ENCODE peak calls at places on chromosome 6, in four cellular contexts. K is K562, B is HepG2, R is GM12878. L is an unnamed sample.

GRCh38 chr6:88975369-88975768 is 12.0 kb upstream of the RNGTT start:
- DNase-seq in B (no peak), R (no peak), K (peak; percentile 30), L (no peak)

GRCh38 chr6:23179994-23180393 is 610.6 kb downstream of the HDGFL1 start:
- DNase-seq in R (no peak), B (no peak), K (no peak), L (no peak)

GRCh38 chr6:95232477-95232876 is 344.9 kb upstream of the MANEA start:
- DNase-seq in K (no peak), R (no peak), B (no peak), L (no peak)

GRCh38 chr6:115896538-115897129 is 164.1 kb downstream of the FRK start:
- DNase-seq in B (peak; percentile 14), R (no peak), K (peak; percentile 39), L (peak; percentile 56)

GRCh38 chr6:16619777-16620176 is 141.5 kb downstream of the ATXN1 start:
- DNase-seq in R (no peak), K (no peak), B (no peak), L (no peak)

GRCh38 chr6:2942916-2943563 is 28.3 kb downstream of the SERPINB6 start:
- DNase-seq in B (no peak), K (peak; percentile 44), R (no peak), L (no peak)

GRCh38 chr6:167165887-167166471 is 8.2 kb upstream of the GPR31 start:
- DNase-seq in B (no peak), R (no peak), K (no peak), L (no peak)

GRCh38 chr6:161365633-161366032 is 91.8 kb upstream of the AGPAT4 start:
- DNase-seq in B (no peak), R (no peak), K (no peak), L (no peak)

GRCh38 chr6:167306401-167306998 is 15.4 kb downstream of the UNC93A start:
- DNase-seq in B (peak; percentile 50), R (no peak), K (no peak), L (no peak)

GRCh38 chr6:38460216-38460615 is 179.5 kb downstream of the BTBD9 start:
- DNase-seq in K (no peak), B (no peak), R (no peak), L (no peak)

GRCh38 chr6:102571236-102571908 is 1177.9 kb downstream of the GRIK2 start:
- DNase-seq in R (no peak), B (no peak), K (no peak), L (no peak)

GRCh38 chr6:133833905-133834304 is 55.0 kb upstream of the TCF21 start:
- DNase-seq in R (no peak), B (no peak), K (no peak), L (no peak)

GRCh38 chr6:135358251-135358821 is 139.2 kb downstream of the AHI1 start:
- DNase-seq in R (no peak), K (peak; percentile 16), B (no peak), L (no peak)

GRCh38 chr6:120122401-120122800 is 772.8 kb upstream of the MAN1A1 start:
- DNase-seq in R (no peak), B (no peak), K (no peak), L (no peak)

GRCh38 chr6:168333039-168333438 is 13.5 kb upstream of the DACT2 start:
- DNase-seq in B (peak; percentile 44), K (peak; percentile 53), R (no peak), L (peak; percentile 78)

GRCh38 chr6:45479834-45480696 is 102.3 kb upstream of the SUPT3H start:
- DNase-seq in B (no peak), R (no peak), K (no peak), L (no peak)

GRCh38 chr6:169371344-169372144 is 117.9 kb upstream of the THBS2 start:
- DNase-seq in K (peak; percentile 9), R (no peak), B (peak; percentile 50), L (peak; percentile 30)

GRCh38 chr6:109896333-109896732 is 81.8 kb upstream of the GPR6 start:
- DNase-seq in B (no peak), K (no peak), R (no peak), L (no peak)

GRCh38 chr6:63789699-63790098 is 154.1 kb downstream of the PHF3 start:
- DNase-seq in K (no peak), R (no peak), B (no peak), L (no peak)

GRCh38 chr6:72218125-72218524 is 331.8 kb downstream of the RIMS1 start:
- DNase-seq in B (peak; percentile 17), R (no peak), K (peak; percentile 20), L (peak; percentile 66)

GRCh38 chr6:81792826-81793225 is 40.3 kb upstream of the TENT5A start:
- DNase-seq in K (no peak), B (no peak), R (no peak), L (no peak)

GRCh38 chr6:144710207-144710606 is 425.1 kb downstream of the UTRN start:
- DNase-seq in B (no peak), K (no peak), R (no peak), L (no peak)

GRCh38 chr6:10033223-10033829 is 381.5 kb downstream of the TFAP2A start:
- DNase-seq in R (no peak), B (peak; percentile 53), K (no peak), L (no peak)

GRCh38 chr6:43968110-43968965 is 158.9 kb downstream of the MRPL14 start:
- DNase-seq in B (no peak), K (no peak), R (no peak), L (no peak)

GRCh38 chr6:129490551-129491245 is 219.3 kb downstream of the ARHGAP18 start:
- DNase-seq in R (peak; percentile 68), K (peak; percentile 62), B (peak; percentile 43), L (no peak)

GRCh38 chr6:64672131-64672530 is 1034.9 kb downstream of the EYS start:
- DNase-seq in K (no peak), B (no peak), R (no peak), L (no peak)

GRCh38 chr6:121592955-121593665 is 157.7 kb downstream of the GJA1 start:
- DNase-seq in R (no peak), B (no peak), K (no peak), L (no peak)

GRCh38 chr6:108748063-108748462 is 100.2 kb upstream of the ARMC2 start:
- DNase-seq in R (no peak), B (no peak), K (no peak), L (no peak)

GRCh38 chr6:78942451-78942850 is 75.1 kb downstream of the IRAK1BP1 start:
- DNase-seq in B (no peak), R (no peak), K (no peak), L (no peak)

GRCh38 chr6:27374824-27375612 is 13.5 kb upstream of the ZNF391 start:
- DNase-seq in R (no peak), K (peak; percentile 95), B (peak; percentile 31), L (peak; percentile 88)

GRCh38 chr6:75611702-75612375 is 10.2 kb downstream of the SENP6 start:
- DNase-seq in K (no peak), R (no peak), B (no peak), L (no peak)

GRCh38 chr6:44696099-44696498 is 308.6 kb downstream of the CDC5L start:
- DNase-seq in B (no peak), K (no peak), R (no peak), L (no peak)

GRCh38 chr6:32818867-32819266 is 2.1 kb upstream of the HLA-DOB start:
- DNase-seq in R (no peak), B (no peak), K (no peak), L (no peak)

GRCh38 chr6:32815115-32815514 is 1.7 kb downstream of the HLA-DOB start:
- DNase-seq in K (no peak), R (no peak), B (no peak), L (no peak)

GRCh38 chr6:32815996-32816395 is 806 bp downstream of the HLA-DOB start:
- DNase-seq in R (peak; percentile 61), K (no peak), B (no peak), L (no peak)

GRCh38 chr6:32816746-32817204 is at the start of gene HLA-DOB:
- DNase-seq in B (no peak), R (no peak), K (no peak), L (peak; percentile 25)

DNA sequence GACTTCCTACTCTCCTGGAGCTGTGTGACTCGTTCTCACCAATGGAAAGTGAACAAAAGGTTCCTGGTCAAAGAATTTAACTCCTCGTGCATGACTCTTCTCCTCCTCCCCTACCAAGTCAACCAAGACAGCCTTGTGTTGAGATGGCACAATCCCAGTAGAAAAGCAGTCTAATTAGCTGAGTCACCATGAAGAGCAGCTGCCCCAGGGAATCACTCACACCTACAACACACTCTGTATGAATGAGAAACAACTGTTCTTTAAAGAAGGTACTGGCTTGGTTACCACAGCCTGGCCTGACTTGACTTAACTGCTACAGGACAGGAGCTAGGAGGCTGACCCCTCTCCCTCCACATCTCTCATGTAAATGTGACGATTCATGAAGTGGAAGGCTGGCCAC is 2.9 kb upstream of the HLA-DOB start:
- DNase-seq in K (peak; percentile 11), R (no peak), B (no peak), L (no peak)
- TF ChIP-seq BHLHE40 in K (no peak), R (no peak), B (no peak), L (no peak)

DNA sequence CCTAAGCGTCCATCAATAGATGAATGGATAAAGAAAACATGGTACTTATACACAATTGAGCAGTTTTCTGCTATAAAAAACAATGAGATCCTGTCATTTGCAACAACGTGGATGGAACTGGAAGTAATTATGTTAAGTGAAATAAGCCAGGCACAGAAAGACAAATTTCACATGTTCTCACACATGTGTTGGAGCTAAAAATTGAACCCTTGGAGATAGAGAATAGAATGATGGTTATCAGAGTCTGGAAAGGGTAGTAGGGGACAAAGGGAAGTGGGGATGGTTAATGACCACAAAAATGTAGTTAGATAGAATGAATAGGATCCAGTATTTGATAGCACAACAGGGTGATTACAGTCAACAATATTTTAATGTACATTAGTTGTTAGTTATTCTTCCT is 1033.5 kb downstream of the HACE1 start:
- DNase-seq in K (no peak), B (no peak), R (no peak), L (no peak)
- TF ChIP-seq FOXK2 in K (no peak), B (no peak), R (no peak), L (no peak)

GRCh38 chr6:36370638-36371037 is 16.8 kb downstream of the ETV7 start:
- DNase-seq in B (no peak), K (no peak), R (no peak), L (no peak)

GRCh38 chr6:36368921-36369880 is 18.3 kb downstream of the ETV7 start:
- DNase-seq in R (no peak), B (no peak), K (peak; percentile 33), L (no peak)

GRCh38 chr6:36372088-36372487 is 15.4 kb downstream of the ETV7 start:
- DNase-seq in K (no peak), R (no peak), B (no peak), L (no peak)

GRCh38 chr6:36373368-36374009 is 14.0 kb downstream of the ETV7 start:
- DNase-seq in B (no peak), R (no peak), K (no peak), L (no peak)

GRCh38 chr6:36371231-36371630 is 16.2 kb downstream of the ETV7 start:
- DNase-seq in R (no peak), K (no peak), B (no peak), L (no peak)
- TF ChIP-seq BHLHE40 in R (no peak), K (no peak), B (no peak), L (no peak)

DNA sequence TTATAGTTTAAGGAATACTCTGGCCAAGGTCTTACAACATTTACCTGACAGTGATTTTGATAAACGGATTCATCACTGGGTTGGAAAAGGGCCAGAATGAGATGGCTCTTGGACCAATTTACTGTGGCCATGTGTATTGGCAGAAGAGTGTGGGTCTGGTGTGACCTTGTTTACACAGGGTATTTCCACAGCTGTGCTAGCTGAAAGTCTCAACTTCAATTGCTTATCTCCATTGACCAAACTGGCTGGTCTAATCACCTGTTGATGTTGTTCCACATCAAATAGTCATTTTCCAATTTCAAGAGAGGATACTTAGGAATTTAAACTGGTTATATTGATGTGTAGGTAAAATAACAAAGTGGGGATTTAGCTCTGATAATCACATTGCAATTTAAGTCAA is 501.6 kb upstream of the MAP3K7 start:
- DNase-seq in R (no peak), B (no peak), K (no peak), L (no peak)
- TF ChIP-seq FOXK2 in R (no peak), B (no peak), K (no peak), L (no peak)

L was measured in HEK293T.